ENCODE peak calls at places on chromosomes 1 and 21, in six cellular contexts. H is adrenal gland, O is K562, B is A549, Z is lower leg skin, K is right lobe of liver. I is an unnamed sample.

GRCh38 chr1:168257397-168257796 is 23.3 kb upstream of the TBX19 start:
- DNase-seq in H (no peak), O (no peak), B (no peak), Z (no peak), K (no peak), I (no peak)

GRCh38 chr1:225981714-225982113 is 17.4 kb downstream of the SDE2 start:
- DNase-seq in H (no peak), O (no peak), B (no peak), Z (no peak), K (no peak), I (no peak)

GRCh38 chr1:63774617-63775417 is 1.0 kb downstream of the ROR1 start:
- DNase-seq in H (no peak), O (no peak), B (peak), Z (peak), K (peak), I (peak)

GRCh38 chr1:115978292-115978941 is 2.1 kb downstream of the SLC22A15 start:
- DNase-seq in H (no peak), O (no peak), B (no peak), Z (no peak), K (no peak), I (no peak)

GRCh38 chr1:8202182-8202905 is 115.6 kb upstream of the SLC45A1 start:
- DNase-seq in H (peak), O (peak), B (peak), Z (no peak), K (peak), I (peak)

GRCh38 chr1:14954210-14954609 is 199.3 kb upstream of the TMEM51 start:
- DNase-seq in H (no peak), O (no peak), B (no peak), Z (no peak), K (no peak), I (no peak)

GRCh38 chr21:26717146-26717739 is 128.0 kb downstream of the ADAMTS1 start:
- DNase-seq in H (no peak), O (peak), B (peak), Z (no peak), K (no peak), I (no peak)

GRCh38 chr1:99566290-99567021 is 79.5 kb upstream of the PALMD start:
- DNase-seq in H (no peak), O (no peak), B (no peak), Z (no peak), K (no peak), I (no peak)

GRCh38 chr1:9270290-9270900 is 22.3 kb upstream of the SPSB1 start:
- DNase-seq in H (no peak), O (no peak), B (no peak), Z (no peak), K (no peak), I (no peak)

GRCh38 chr1:17405898-17406759 is 33.3 kb downstream of the RCC2 start:
- DNase-seq in H (peak), O (peak), B (peak), Z (no peak), K (peak), I (peak)

GRCh38 chr1:181986907-181987305 is 74.6 kb downstream of the ZNF648 start:
- DNase-seq in H (no peak), O (no peak), B (no peak), Z (no peak), K (no peak), I (no peak)

GRCh38 chr1:205648212-205648910 is 16.6 kb upstream of the ELK4 start:
- DNase-seq in H (no peak), O (no peak), B (no peak), Z (peak), K (no peak), I (no peak)

GRCh38 chr1:88549536-88549935 is 134.5 kb upstream of the PKN2 start:
- DNase-seq in H (no peak), O (no peak), B (no peak), Z (no peak), K (no peak), I (no peak)

GRCh38 chr1:147541672-147542548 is 609 bp downstream of the BCL9 start:
- DNase-seq in H (peak), O (no peak), B (no peak), Z (peak), K (peak), I (no peak)

GRCh38 chr1:86396503-86396900 is 379 bp upstream of the ODF2L start:
- DNase-seq in H (no peak), O (no peak), B (no peak), Z (no peak), K (no peak), I (no peak)

GRCh38 chr1:86394416-86394815 is 1.7 kb downstream of the ODF2L start:
- DNase-seq in H (no peak), O (no peak), B (no peak), Z (no peak), K (no peak), I (no peak)

DNA sequence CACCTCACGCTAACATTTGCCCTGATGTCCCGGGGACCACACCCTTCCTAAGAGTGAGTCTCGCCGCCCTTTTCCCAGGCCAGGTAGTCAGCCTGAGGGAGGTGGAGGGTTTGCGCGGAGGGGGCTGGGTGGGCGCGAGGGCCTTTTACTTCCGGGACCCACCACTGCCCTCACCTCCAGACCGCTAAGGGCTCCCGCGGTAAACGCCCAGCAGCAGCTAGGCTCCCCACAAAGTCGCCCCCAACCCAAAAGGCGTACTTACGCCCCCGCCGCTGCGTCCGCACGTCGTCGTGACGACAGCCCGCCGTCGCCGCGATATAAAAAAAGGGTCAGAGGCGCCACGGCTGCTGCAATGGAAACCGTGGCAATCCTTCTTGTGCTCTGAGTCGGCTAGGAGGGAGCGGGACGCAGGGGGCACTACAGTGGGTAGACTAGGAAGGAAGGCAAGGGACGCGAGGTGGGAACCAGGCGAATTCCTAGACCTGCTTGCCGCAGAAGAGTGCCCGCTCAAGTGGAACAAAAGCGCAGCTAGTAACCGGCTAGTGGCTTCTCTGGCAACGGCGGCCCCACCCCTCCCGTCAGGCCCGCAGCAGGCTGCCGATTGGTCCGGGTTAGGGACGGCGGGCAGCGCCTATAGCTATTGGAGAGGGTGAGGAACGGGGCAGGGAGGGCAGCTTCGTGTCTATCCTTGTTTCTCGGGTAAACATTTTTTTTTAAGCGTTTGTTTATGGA is at the start of gene ODF2L:
- DNase-seq in H (peak), O (peak), B (peak), Z (peak), K (peak), I (peak)
- TF ChIP-seq POLR2A in H (no peak), O (no peak), B (peak), Z (no peak), K (no peak), I (peak)

GRCh38 chr1:155130272-155131006 is 2.8 kb downstream of the EFNA1 start:
- DNase-seq in H (no peak), O (no peak), B (no peak), Z (no peak), K (no peak), I (no peak)

GRCh38 chr1:155131846-155132245 is 3.8 kb upstream of the SLC50A1 start:
- DNase-seq in H (no peak), O (no peak), B (no peak), Z (no peak), K (no peak), I (no peak)

GRCh38 chr1:155128755-155129473 is 1.2 kb downstream of the EFNA1 start:
- DNase-seq in H (peak), O (no peak), B (no peak), Z (peak), K (peak), I (no peak)

GRCh38 chr1:155133799-155134281 is 1.8 kb upstream of the SLC50A1 start:
- DNase-seq in H (no peak), O (no peak), B (no peak), Z (no peak), K (peak), I (no peak)

DNA sequence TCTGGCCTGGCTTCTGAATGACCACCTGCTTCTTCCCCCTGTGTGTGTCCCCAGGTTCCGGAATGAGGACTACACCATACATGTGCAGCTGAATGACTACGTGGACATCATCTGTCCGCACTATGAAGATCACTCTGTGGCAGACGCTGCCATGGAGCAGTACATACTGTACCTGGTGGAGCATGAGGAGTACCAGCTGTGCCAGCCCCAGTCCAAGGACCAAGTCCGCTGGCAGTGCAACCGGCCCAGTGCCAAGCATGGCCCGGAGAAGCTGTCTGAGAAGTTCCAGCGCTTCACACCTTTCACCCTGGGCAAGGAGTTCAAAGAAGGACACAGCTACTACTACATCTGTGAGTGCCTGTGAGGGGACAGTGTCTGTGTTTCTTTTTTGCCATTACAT is 3.6 kb downstream of the EFNA1 start:
- DNase-seq in H (no peak), O (no peak), B (no peak), Z (no peak), K (peak), I (no peak)
- TF ChIP-seq POLR2A in H (no peak), O (no peak), B (no peak), Z (no peak), K (no peak), I (no peak)

GRCh38 chr1:22636927-22637326 is 499 bp downstream of the C1QA start:
- DNase-seq in H (no peak), O (no peak), B (no peak), Z (no peak), K (no peak), I (no peak)

GRCh38 chr1:22635436-22635835 is 992 bp upstream of the C1QA start:
- DNase-seq in H (no peak), O (no peak), B (no peak), Z (no peak), K (no peak), I (no peak)

GRCh38 chr1:22637952-22638445 is 1.6 kb downstream of the C1QA start:
- DNase-seq in H (no peak), O (no peak), B (no peak), Z (no peak), K (no peak), I (no peak)

GRCh38 chr1:22638476-22639234 is 2.2 kb downstream of the C1QA start:
- DNase-seq in H (no peak), O (no peak), B (no peak), Z (no peak), K (no peak), I (no peak)

GRCh38 chr1:22636369-22636768 is at the start of gene C1QA:
- DNase-seq in H (peak), O (no peak), B (no peak), Z (no peak), K (no peak), I (no peak)
- TF ChIP-seq POLR2A in H (no peak), O (no peak), B (no peak), Z (no peak), K (peak), I (no peak)

GRCh38 chr1:107058245-107059032 is 2.0 kb downstream of the PRMT6 start:
- DNase-seq in H (no peak), O (peak), B (no peak), Z (no peak), K (no peak), I (no peak)

GRCh38 chr1:107057197-107058133 is 991 bp downstream of the PRMT6 start:
- DNase-seq in H (peak), O (peak), B (no peak), Z (peak), K (peak), I (no peak)

GRCh38 chr1:107051266-107051665 is 5.2 kb upstream of the PRMT6 start:
- DNase-seq in H (no peak), O (no peak), B (no peak), Z (no peak), K (no peak), I (no peak)

GRCh38 chr1:107061886-107062285 is 5.4 kb downstream of the PRMT6 start:
- DNase-seq in H (no peak), O (no peak), B (no peak), Z (no peak), K (no peak), I (no peak)

DNA sequence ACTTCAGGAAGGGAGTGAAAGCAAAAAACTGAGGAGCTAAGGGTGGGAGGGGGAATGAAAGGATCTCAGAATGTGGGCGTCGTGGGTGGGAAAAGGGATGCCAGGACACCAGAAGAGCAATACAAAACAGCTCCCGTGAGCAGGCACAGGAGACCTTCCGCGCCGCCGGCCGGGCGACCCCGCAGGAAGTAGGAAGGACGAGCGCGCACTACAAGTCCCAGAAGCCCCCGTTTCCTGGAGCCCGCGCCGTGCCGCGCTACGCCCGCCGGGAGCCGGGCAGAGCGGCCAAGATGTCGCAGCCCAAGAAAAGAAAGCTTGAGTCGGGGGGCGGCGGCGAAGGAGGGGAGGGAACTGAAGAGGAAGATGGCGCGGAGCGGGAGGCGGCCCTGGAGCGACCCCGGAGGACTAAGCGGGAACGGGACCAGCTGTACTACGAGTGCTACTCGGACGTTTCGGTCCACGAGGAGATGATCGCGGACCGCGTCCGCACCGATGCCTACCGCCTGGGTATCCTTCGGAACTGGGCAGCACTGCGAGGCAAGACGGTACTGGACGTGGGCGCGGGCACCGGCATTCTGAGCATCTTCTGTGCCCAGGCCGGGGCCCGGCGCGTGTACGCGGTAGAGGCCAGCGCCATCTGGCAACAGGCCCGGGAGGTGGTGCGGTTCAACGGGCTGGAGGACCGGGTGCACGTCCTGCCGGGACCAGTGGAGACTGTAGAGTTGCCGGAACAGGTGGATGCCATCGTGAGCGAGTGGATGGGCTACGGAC is at the start of gene PRMT6:
- DNase-seq in H (peak), O (peak), B (no peak), Z (peak), K (peak), I (peak)
- TF ChIP-seq POLR2A in H (peak), O (peak), B (no peak), Z (no peak), K (peak), I (no peak)

DNA sequence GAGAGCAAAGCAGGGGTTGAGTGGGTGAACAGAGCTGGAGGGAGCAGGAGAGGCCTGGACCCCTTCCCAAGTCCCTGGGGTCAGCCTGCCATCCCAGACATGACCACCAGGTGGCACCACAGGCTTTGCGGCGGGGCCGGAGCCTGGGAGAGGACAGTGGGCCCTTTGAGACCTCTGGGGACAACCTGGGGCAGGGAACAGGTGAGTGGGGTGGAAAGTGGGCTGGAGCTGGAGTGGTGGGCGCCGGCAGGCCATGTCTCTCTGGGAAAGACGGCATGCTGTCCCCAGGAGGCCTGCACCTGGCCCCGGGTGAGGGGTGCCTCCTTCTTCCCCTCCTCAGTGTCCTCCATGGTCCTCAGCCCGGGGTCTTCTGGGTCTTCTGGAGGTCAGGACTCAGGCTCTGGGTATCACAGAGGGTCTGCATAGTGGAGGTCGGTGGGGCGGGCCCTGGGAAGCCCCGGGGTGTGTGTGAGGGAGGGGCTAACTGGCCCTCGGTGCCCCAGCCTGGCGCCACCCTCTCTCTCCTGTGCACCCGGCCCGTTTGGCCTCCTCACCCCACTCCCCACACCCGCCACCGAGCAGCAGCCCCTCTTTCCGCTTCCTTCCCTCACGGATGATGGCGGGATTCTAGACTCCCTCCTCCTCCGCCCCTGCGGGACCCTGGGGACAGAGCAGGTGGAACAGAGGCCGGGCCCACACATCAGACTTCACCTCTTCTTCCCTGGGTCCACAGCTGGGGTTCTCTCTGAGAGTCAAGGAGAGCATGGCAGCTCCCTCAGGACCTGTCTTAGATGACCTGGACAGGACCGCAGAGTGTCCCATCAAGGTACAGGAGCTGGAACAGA is 28.5 kb upstream of the PKP1 start:
- DNase-seq in H (peak), O (peak), B (peak), Z (peak), K (peak), I (peak)
- TF ChIP-seq POLR2A in H (no peak), O (no peak), B (no peak), Z (no peak), K (no peak), I (no peak)

GRCh38 chr21:34818663-34819158 is 149.9 kb downstream of the CLIC6 start:
- DNase-seq in H (no peak), O (no peak), B (no peak), Z (no peak), K (no peak), I (no peak)
- TF ChIP-seq POLR2A in H (no peak), O (no peak), B (no peak), Z (no peak), K (no peak), I (no peak)

DNA sequence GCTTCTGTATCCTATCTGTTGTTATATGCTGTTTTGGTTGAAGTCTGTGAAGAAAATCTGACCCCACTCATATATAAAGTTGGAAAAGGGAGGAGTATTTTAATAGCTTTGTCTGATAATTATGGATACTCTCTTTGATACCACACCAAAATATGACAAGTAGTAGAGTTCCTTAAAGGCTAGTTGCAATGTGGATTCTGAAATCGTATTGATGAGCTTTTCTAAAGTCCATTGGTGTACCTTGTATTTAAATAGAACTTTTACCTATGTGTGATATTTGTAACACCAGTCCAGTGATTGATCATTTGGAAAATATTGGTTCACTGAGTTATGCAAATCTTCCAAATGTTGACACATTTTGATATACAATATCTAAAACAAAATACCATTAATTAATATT is 7.7 kb downstream of the GAS5 start:
- DNase-seq in H (no peak), O (no peak), B (no peak), Z (no peak), K (no peak), I (no peak)
- TF ChIP-seq POLR2A in H (no peak), O (no peak), B (no peak), Z (no peak), K (no peak), I (no peak)

GRCh38 chr1:219227731-219228419 is 54.2 kb downstream of the LYPLAL1 start:
- DNase-seq in H (no peak), O (no peak), B (no peak), Z (no peak), K (no peak), I (no peak)
- TF ChIP-seq POLR2A in H (no peak), O (no peak), B (no peak), Z (no peak), K (no peak), I (no peak)

I was measured in H54.